ENCODE peak calls at places on chromosomes 2 and 18, in ten cellular contexts. One of them, this sample, is unnamed.

GRCh38 chr2:226256237-226256636 is 543.4 kb downstream of the IRS1 start:
- DNase-seq in CD14-positive monocyte: no peak
- DNase-seq in upper lobe of right lung: no peak
- DNase-seq in A549: peak
- DNase-seq in AG09319: no peak
- DNase-seq in IMR-90: peak
- DNase-seq in cardiac fibroblast: peak
- DNase-seq in AG04450: peak
- DNase-seq in mammary epithelial cell: peak
- DNase-seq in MCF 10A: no peak
- DNase-seq in this sample: peak

GRCh38 chr2:230974096-230974913 is 21.6 kb upstream of the SPATA3 start:
- DNase-seq in CD14-positive monocyte: no peak
- DNase-seq in upper lobe of right lung: no peak
- DNase-seq in A549: no peak
- DNase-seq in AG09319: no peak
- DNase-seq in IMR-90: peak
- DNase-seq in cardiac fibroblast: peak
- DNase-seq in AG04450: no peak
- DNase-seq in mammary epithelial cell: peak
- DNase-seq in MCF 10A: peak
- DNase-seq in this sample: peak

GRCh38 chr2:102193074-102193473 is 6.3 kb downstream of the IL1RL2 start:
- DNase-seq in CD14-positive monocyte: no peak
- DNase-seq in upper lobe of right lung: no peak
- DNase-seq in A549: no peak
- DNase-seq in AG09319: no peak
- DNase-seq in IMR-90: peak
- DNase-seq in cardiac fibroblast: no peak
- DNase-seq in AG04450: no peak
- DNase-seq in mammary epithelial cell: peak
- DNase-seq in MCF 10A: peak
- DNase-seq in this sample: no peak

GRCh38 chr18:77108001-77108692 is 24.4 kb downstream of the MBP start:
- DNase-seq in CD14-positive monocyte: peak
- DNase-seq in upper lobe of right lung: no peak
- DNase-seq in A549: no peak
- DNase-seq in AG09319: no peak
- DNase-seq in IMR-90: peak
- DNase-seq in cardiac fibroblast: peak
- DNase-seq in AG04450: peak
- DNase-seq in mammary epithelial cell: no peak
- DNase-seq in MCF 10A: no peak
- DNase-seq in this sample: no peak

GRCh38 chr2:2743164-2743571 is 412.1 kb upstream of the MYT1L start:
- DNase-seq in CD14-positive monocyte: no peak
- DNase-seq in upper lobe of right lung: no peak
- DNase-seq in A549: no peak
- DNase-seq in AG09319: no peak
- DNase-seq in IMR-90: peak
- DNase-seq in cardiac fibroblast: peak
- DNase-seq in AG04450: no peak
- DNase-seq in mammary epithelial cell: peak
- DNase-seq in MCF 10A: no peak
- DNase-seq in this sample: no peak

GRCh38 chr2:66865161-66865560 is 430.2 kb downstream of the MEIS1 start:
- DNase-seq in CD14-positive monocyte: no peak
- DNase-seq in upper lobe of right lung: no peak
- DNase-seq in A549: no peak
- DNase-seq in AG09319: no peak
- DNase-seq in IMR-90: peak
- DNase-seq in cardiac fibroblast: no peak
- DNase-seq in AG04450: no peak
- DNase-seq in mammary epithelial cell: no peak
- DNase-seq in MCF 10A: no peak
- DNase-seq in this sample: no peak

GRCh38 chr2:20590704-20591515 is 60.0 kb downstream of the HS1BP3 start:
- DNase-seq in CD14-positive monocyte: peak
- DNase-seq in upper lobe of right lung: peak
- DNase-seq in A549: no peak
- DNase-seq in AG09319: no peak
- DNase-seq in IMR-90: no peak
- DNase-seq in cardiac fibroblast: no peak
- DNase-seq in AG04450: no peak
- DNase-seq in mammary epithelial cell: no peak
- DNase-seq in MCF 10A: no peak
- DNase-seq in this sample: no peak

GRCh38 chr2:204234879-204235278 is 298.3 kb downstream of the ICOS start:
- DNase-seq in CD14-positive monocyte: no peak
- DNase-seq in upper lobe of right lung: no peak
- DNase-seq in A549: peak
- DNase-seq in AG09319: no peak
- DNase-seq in IMR-90: peak
- DNase-seq in cardiac fibroblast: peak
- DNase-seq in AG04450: peak
- DNase-seq in mammary epithelial cell: no peak
- DNase-seq in MCF 10A: no peak
- DNase-seq in this sample: no peak

GRCh38 chr2:142781146-142781545 is 96.3 kb upstream of the KYNU start:
- DNase-seq in CD14-positive monocyte: no peak
- DNase-seq in upper lobe of right lung: no peak
- DNase-seq in A549: no peak
- DNase-seq in AG09319: no peak
- DNase-seq in IMR-90: no peak
- DNase-seq in cardiac fibroblast: no peak
- DNase-seq in AG04450: no peak
- DNase-seq in mammary epithelial cell: no peak
- DNase-seq in MCF 10A: no peak
- DNase-seq in this sample: no peak

GRCh38 chr2:142782942-142783443 is 94.5 kb upstream of the KYNU start:
- DNase-seq in CD14-positive monocyte: no peak
- DNase-seq in upper lobe of right lung: no peak
- DNase-seq in A549: no peak
- DNase-seq in AG09319: no peak
- DNase-seq in IMR-90: no peak
- DNase-seq in cardiac fibroblast: no peak
- DNase-seq in AG04450: no peak
- DNase-seq in mammary epithelial cell: no peak
- DNase-seq in MCF 10A: no peak
- DNase-seq in this sample: no peak

GRCh38 chr2:142791335-142791734 is 86.1 kb upstream of the KYNU start:
- DNase-seq in CD14-positive monocyte: no peak
- DNase-seq in upper lobe of right lung: no peak
- DNase-seq in A549: no peak
- DNase-seq in AG09319: no peak
- DNase-seq in IMR-90: no peak
- DNase-seq in cardiac fibroblast: no peak
- DNase-seq in AG04450: no peak
- DNase-seq in mammary epithelial cell: no peak
- DNase-seq in MCF 10A: no peak
- DNase-seq in this sample: no peak

GRCh38 chr2:142786922-142787702 is 90.4 kb upstream of the KYNU start:
- DNase-seq in CD14-positive monocyte: peak
- DNase-seq in upper lobe of right lung: no peak
- DNase-seq in A549: no peak
- DNase-seq in AG09319: no peak
- DNase-seq in IMR-90: no peak
- DNase-seq in cardiac fibroblast: no peak
- DNase-seq in AG04450: no peak
- DNase-seq in mammary epithelial cell: no peak
- DNase-seq in MCF 10A: no peak
- DNase-seq in this sample: no peak
- TF ChIP-seq CTCF in CD14-positive monocyte: no peak
- TF ChIP-seq CTCF in upper lobe of right lung: no peak
- TF ChIP-seq CTCF in A549: no peak
- TF ChIP-seq CTCF in AG09319: no peak
- TF ChIP-seq CTCF in IMR-90: no peak
- TF ChIP-seq CTCF in cardiac fibroblast: no peak
- TF ChIP-seq CTCF in AG04450: no peak
- TF ChIP-seq CTCF in mammary epithelial cell: no peak
- TF ChIP-seq CTCF in MCF 10A: no peak
- TF ChIP-seq CTCF in this sample: no peak

GRCh38 chr2:172116107-172116506 is 13.4 kb upstream of the DLX2 start:
- DNase-seq in CD14-positive monocyte: no peak
- DNase-seq in upper lobe of right lung: no peak
- DNase-seq in A549: no peak
- DNase-seq in AG09319: no peak
- DNase-seq in IMR-90: no peak
- DNase-seq in cardiac fibroblast: no peak
- DNase-seq in AG04450: no peak
- DNase-seq in mammary epithelial cell: no peak
- DNase-seq in MCF 10A: no peak
- DNase-seq in this sample: no peak

GRCh38 chr2:172109670-172110421 is 7.1 kb upstream of the DLX2 start:
- DNase-seq in CD14-positive monocyte: no peak
- DNase-seq in upper lobe of right lung: no peak
- DNase-seq in A549: no peak
- DNase-seq in AG09319: no peak
- DNase-seq in IMR-90: no peak
- DNase-seq in cardiac fibroblast: no peak
- DNase-seq in AG04450: no peak
- DNase-seq in mammary epithelial cell: no peak
- DNase-seq in MCF 10A: no peak
- DNase-seq in this sample: no peak

GRCh38 chr2:172109256-172109655 is 6.6 kb upstream of the DLX2 start:
- DNase-seq in CD14-positive monocyte: no peak
- DNase-seq in upper lobe of right lung: no peak
- DNase-seq in A549: no peak
- DNase-seq in AG09319: no peak
- DNase-seq in IMR-90: no peak
- DNase-seq in cardiac fibroblast: no peak
- DNase-seq in AG04450: no peak
- DNase-seq in mammary epithelial cell: no peak
- DNase-seq in MCF 10A: no peak
- DNase-seq in this sample: no peak

GRCh38 chr2:172114579-172114978 is 11.9 kb upstream of the DLX2 start:
- DNase-seq in CD14-positive monocyte: no peak
- DNase-seq in upper lobe of right lung: no peak
- DNase-seq in A549: no peak
- DNase-seq in AG09319: no peak
- DNase-seq in IMR-90: no peak
- DNase-seq in cardiac fibroblast: no peak
- DNase-seq in AG04450: no peak
- DNase-seq in mammary epithelial cell: no peak
- DNase-seq in MCF 10A: no peak
- DNase-seq in this sample: no peak

DNA sequence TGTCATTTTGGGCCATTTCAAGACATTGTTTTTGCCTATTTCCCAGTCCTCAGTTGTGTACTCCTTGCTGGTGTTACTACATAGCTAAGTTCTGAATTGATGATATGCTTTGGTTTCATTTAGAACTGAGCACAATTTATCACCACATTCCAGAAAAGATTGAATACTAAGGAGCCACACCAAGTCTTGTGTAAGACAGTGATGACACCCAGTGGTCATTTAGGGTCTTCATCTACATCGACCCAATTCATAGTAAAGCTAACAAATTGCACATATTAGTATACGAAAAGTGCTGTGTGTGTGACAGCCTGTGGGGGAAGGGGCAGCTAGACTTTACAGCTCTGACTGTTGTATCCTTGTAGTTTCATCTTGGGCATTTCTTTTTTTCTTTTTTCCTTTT is 10.9 kb upstream of the DLX2 start:
- DNase-seq in CD14-positive monocyte: no peak
- DNase-seq in upper lobe of right lung: no peak
- DNase-seq in A549: peak
- DNase-seq in AG09319: no peak
- DNase-seq in IMR-90: peak
- DNase-seq in cardiac fibroblast: peak
- DNase-seq in AG04450: no peak
- DNase-seq in mammary epithelial cell: no peak
- DNase-seq in MCF 10A: peak
- DNase-seq in this sample: no peak
- TF ChIP-seq CTCF in CD14-positive monocyte: no peak
- TF ChIP-seq CTCF in upper lobe of right lung: peak
- TF ChIP-seq CTCF in A549: peak
- TF ChIP-seq CTCF in AG09319: peak
- TF ChIP-seq CTCF in IMR-90: peak
- TF ChIP-seq CTCF in cardiac fibroblast: no peak
- TF ChIP-seq CTCF in AG04450: peak
- TF ChIP-seq CTCF in mammary epithelial cell: peak
- TF ChIP-seq CTCF in MCF 10A: no peak
- TF ChIP-seq CTCF in this sample: no peak

GRCh38 chr18:62326646-62327348 is 1.7 kb downstream of the TNFRSF11A start:
- DNase-seq in CD14-positive monocyte: no peak
- DNase-seq in upper lobe of right lung: no peak
- DNase-seq in A549: no peak
- DNase-seq in AG09319: no peak
- DNase-seq in IMR-90: no peak
- DNase-seq in cardiac fibroblast: no peak
- DNase-seq in AG04450: no peak
- DNase-seq in mammary epithelial cell: no peak
- DNase-seq in MCF 10A: no peak
- DNase-seq in this sample: no peak

GRCh38 chr18:62324355-62324828 is 718 bp upstream of the TNFRSF11A start:
- DNase-seq in CD14-positive monocyte: no peak
- DNase-seq in upper lobe of right lung: no peak
- DNase-seq in A549: no peak
- DNase-seq in AG09319: no peak
- DNase-seq in IMR-90: no peak
- DNase-seq in cardiac fibroblast: no peak
- DNase-seq in AG04450: no peak
- DNase-seq in mammary epithelial cell: no peak
- DNase-seq in MCF 10A: no peak
- DNase-seq in this sample: no peak

GRCh38 chr18:62325806-62326645 is 916 bp downstream of the TNFRSF11A start:
- DNase-seq in CD14-positive monocyte: no peak
- DNase-seq in upper lobe of right lung: no peak
- DNase-seq in A549: no peak
- DNase-seq in AG09319: no peak
- DNase-seq in IMR-90: peak
- DNase-seq in cardiac fibroblast: peak
- DNase-seq in AG04450: no peak
- DNase-seq in mammary epithelial cell: peak
- DNase-seq in MCF 10A: peak
- DNase-seq in this sample: no peak

GRCh38 chr18:62323483-62324354 is 1.4 kb upstream of the TNFRSF11A start:
- DNase-seq in CD14-positive monocyte: no peak
- DNase-seq in upper lobe of right lung: no peak
- DNase-seq in A549: no peak
- DNase-seq in AG09319: no peak
- DNase-seq in IMR-90: no peak
- DNase-seq in cardiac fibroblast: no peak
- DNase-seq in AG04450: no peak
- DNase-seq in mammary epithelial cell: no peak
- DNase-seq in MCF 10A: no peak
- DNase-seq in this sample: no peak

GRCh38 chr18:62324917-62325805 is at the start of gene TNFRSF11A:
- DNase-seq in CD14-positive monocyte: no peak
- DNase-seq in upper lobe of right lung: peak
- DNase-seq in A549: peak
- DNase-seq in AG09319: no peak
- DNase-seq in IMR-90: no peak
- DNase-seq in cardiac fibroblast: peak
- DNase-seq in AG04450: no peak
- DNase-seq in mammary epithelial cell: peak
- DNase-seq in MCF 10A: peak
- DNase-seq in this sample: peak
- TF ChIP-seq CTCF in CD14-positive monocyte: peak
- TF ChIP-seq CTCF in upper lobe of right lung: peak
- TF ChIP-seq CTCF in A549: peak
- TF ChIP-seq CTCF in AG09319: no peak
- TF ChIP-seq CTCF in IMR-90: no peak
- TF ChIP-seq CTCF in cardiac fibroblast: no peak
- TF ChIP-seq CTCF in AG04450: no peak
- TF ChIP-seq CTCF in mammary epithelial cell: peak
- TF ChIP-seq CTCF in MCF 10A: peak
- TF ChIP-seq CTCF in this sample: peak

DNA sequence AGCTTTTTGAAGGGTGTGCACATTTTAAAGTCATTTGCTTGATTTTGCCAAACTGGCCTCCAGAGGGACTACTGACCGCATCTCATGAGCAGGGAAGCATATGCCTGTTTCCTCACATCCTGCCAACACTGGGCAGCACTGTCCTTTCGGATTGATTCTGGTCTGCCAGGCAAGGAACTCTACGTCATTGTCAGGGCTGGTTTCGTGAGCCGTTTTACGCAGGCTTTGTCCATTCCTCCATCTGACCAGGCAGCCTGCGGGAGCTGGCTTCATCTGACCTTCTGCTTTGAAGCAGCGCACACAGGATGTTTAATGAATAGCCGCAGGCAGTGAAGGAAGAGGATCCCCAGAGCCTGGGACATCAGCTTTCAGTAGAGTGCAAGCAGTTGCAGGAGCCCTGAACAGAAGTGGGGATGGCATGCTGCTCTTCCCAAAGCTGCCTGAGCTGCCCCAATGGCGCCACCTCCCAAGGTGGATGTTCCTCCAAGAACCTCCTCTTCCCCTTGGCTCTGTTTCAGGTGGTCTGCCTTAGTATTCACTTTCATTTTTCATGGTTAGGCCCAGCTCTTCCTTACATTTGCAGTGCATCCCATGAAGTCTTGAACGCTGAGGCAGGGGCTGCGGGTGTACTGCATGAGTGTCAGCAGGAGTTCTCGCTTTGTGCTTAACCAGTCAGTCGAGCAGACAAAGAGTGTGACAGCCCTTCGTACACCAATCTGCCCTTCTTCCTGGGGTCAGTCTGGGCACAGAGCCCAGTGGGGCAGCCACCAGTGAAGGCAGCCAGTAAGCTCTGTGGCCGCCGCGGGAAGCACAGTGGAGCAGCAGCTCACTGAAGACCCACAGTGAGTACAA is 46.5 kb upstream of the SEMA4C start:
- DNase-seq in CD14-positive monocyte: no peak
- DNase-seq in upper lobe of right lung: no peak
- DNase-seq in A549: no peak
- DNase-seq in AG09319: no peak
- DNase-seq in IMR-90: no peak
- DNase-seq in cardiac fibroblast: no peak
- DNase-seq in AG04450: no peak
- DNase-seq in mammary epithelial cell: no peak
- DNase-seq in MCF 10A: peak
- DNase-seq in this sample: no peak
- TF ChIP-seq CTCF in CD14-positive monocyte: no peak
- TF ChIP-seq CTCF in upper lobe of right lung: peak
- TF ChIP-seq CTCF in A549: no peak
- TF ChIP-seq CTCF in AG09319: peak
- TF ChIP-seq CTCF in IMR-90: no peak
- TF ChIP-seq CTCF in cardiac fibroblast: no peak
- TF ChIP-seq CTCF in AG04450: no peak
- TF ChIP-seq CTCF in mammary epithelial cell: no peak
- TF ChIP-seq CTCF in MCF 10A: no peak
- TF ChIP-seq CTCF in this sample: no peak